ENCODE peak calls at places on chromosome 12, in ten cellular contexts. Y is activated T-helper 1 cell treated with anti-CD3 and anti-CD28 coated beads, Interleukin-2, amount 50 U/mL, for 16 hours; V is left cardiac atrium; G is amniotic stem cell; O is NCI-H187 treated with DMSO at 0.1 percent for 48 hours; Q is nucleus accumbens; P is SJCRH30; U is CD4-positive, alpha-beta memory T cell; R is putamen; S is endothelial cell. M is an unnamed sample.
A peak's percentile ranks its signal among the peaks of the same experiment; 100 is the strongest.

GRCh38 chr12:52074006-52074405 is 4.2 kb downstream of the ATG101 start:
- DNase-seq in Y (no peak), V (peak; percentile 47), G (no peak), O (peak; percentile 91), Q (no peak), P (peak; percentile 74), U (no peak), R (no peak), S (no peak), M (no peak)

GRCh38 chr12:60666895-60667294 is 1071.1 kb downstream of the SLC16A7 start:
- DNase-seq in Y (no peak), V (no peak), G (no peak), O (no peak), Q (no peak), P (no peak), U (no peak), R (no peak), S (no peak), M (no peak)

GRCh38 chr12:121795029-121795977 is 1.8 kb upstream of the RHOF start:
- DNase-seq in Y (peak; percentile 77), V (peak; percentile 90), G (peak; percentile 57), O (no peak), Q (peak; percentile 81), P (peak; percentile 67), U (peak; percentile 85), R (peak; percentile 80), S (peak; percentile 87), M (peak; percentile 80)

GRCh38 chr12:57769594-57769993 is 2.3 kb downstream of the METTL1 start:
- DNase-seq in Y (no peak), V (no peak), G (no peak), O (no peak), Q (no peak), P (peak; percentile 68), U (no peak), R (no peak), S (no peak), M (no peak)

GRCh38 chr12:125208942-125209341 is 143.7 kb downstream of the AACS start:
- DNase-seq in Y (no peak), V (no peak), G (no peak), O (no peak), Q (no peak), P (no peak), U (no peak), R (no peak), S (no peak), M (no peak)

GRCh38 chr12:16291032-16291431 is 13.5 kb upstream of the SLC15A5 start:
- DNase-seq in Y (no peak), V (no peak), G (no peak), O (no peak), Q (no peak), P (no peak), U (no peak), R (no peak), S (no peak), M (no peak)

GRCh38 chr12:89376844-89377243 is 24.5 kb upstream of the DUSP6 start:
- DNase-seq in Y (no peak), V (no peak), G (no peak), O (no peak), Q (no peak), P (no peak), U (no peak), R (no peak), S (no peak), M (no peak)

GRCh38 chr12:90355701-90356345 is 599.2 kb downstream of the CCER1 start:
- DNase-seq in Y (no peak), V (no peak), G (no peak), O (no peak), Q (no peak), P (peak; percentile 32), U (no peak), R (no peak), S (no peak), M (no peak)

GRCh38 chr12:18888062-18888461 is 150.1 kb downstream of the CAPZA3 start:
- DNase-seq in Y (no peak), V (no peak), G (no peak), O (no peak), Q (no peak), P (no peak), U (no peak), R (no peak), S (no peak), M (no peak)

GRCh38 chr12:1691123-1692007 is 495 bp downstream of the ADIPOR2 start:
- DNase-seq in Y (no peak), V (peak; percentile 49), G (peak; percentile 33), O (no peak), Q (peak; percentile 45), P (peak; percentile 61), U (no peak), R (no peak), S (peak; percentile 46), M (no peak)

GRCh38 chr12:57732726-57733593 is 5.6 kb downstream of the AGAP2 start:
- DNase-seq in Y (no peak), V (no peak), G (no peak), O (no peak), Q (no peak), P (no peak), U (no peak), R (no peak), S (no peak), M (no peak)

GRCh38 chr12:49422038-49422575 is 54.8 kb downstream of the SPATS2 start:
- DNase-seq in Y (no peak), V (no peak), G (no peak), O (no peak), Q (no peak), P (no peak), U (no peak), R (no peak), S (no peak), M (no peak)

GRCh38 chr12:113896841-113897240 is 69.3 kb downstream of the RBM19 start:
- DNase-seq in Y (no peak), V (no peak), G (no peak), O (no peak), Q (no peak), P (no peak), U (no peak), R (no peak), S (no peak), M (no peak)

GRCh38 chr12:54689984-54690383 is 41.8 kb upstream of the DCD start:
- DNase-seq in Y (no peak), V (no peak), G (no peak), O (no peak), Q (no peak), P (no peak), U (no peak), R (no peak), S (no peak), M (no peak)

GRCh38 chr12:123513805-123514204 is 19.7 kb downstream of the RILPL1 start:
- DNase-seq in Y (no peak), V (peak; percentile 37), G (no peak), O (no peak), Q (no peak), P (no peak), U (no peak), R (no peak), S (no peak), M (no peak)

GRCh38 chr12:14403711-14404164 is 38.3 kb downstream of the ATF7IP start:
- DNase-seq in Y (no peak), V (no peak), G (peak; percentile 72), O (peak; percentile 81), Q (no peak), P (peak; percentile 21), U (peak; percentile 55), R (peak; percentile 58), S (no peak), M (no peak)

GRCh38 chr12:8065991-8066594 is at the start of gene C3AR1:
- DNase-seq in Y (no peak), V (no peak), G (peak; percentile 29), O (no peak), Q (no peak), P (no peak), U (peak; percentile 69), R (peak; percentile 34), S (no peak), M (no peak)

GRCh38 chr12:98418357-98419075 is 96.9 kb upstream of the TMPO start:
- DNase-seq in Y (no peak), V (peak; percentile 88), G (peak; percentile 90), O (no peak), Q (no peak), P (peak; percentile 84), U (no peak), R (no peak), S (no peak), M (peak; percentile 82)

GRCh38 chr12:108833355-108833733 is 24.0 kb downstream of the SSH1 start:
- DNase-seq in Y (no peak), V (peak; percentile 67), G (peak; percentile 81), O (no peak), Q (no peak), P (peak; percentile 77), U (no peak), R (no peak), S (no peak), M (peak; percentile 56)

GRCh38 chr12:26647091-26647490 is 185.9 kb downstream of the ITPR2 start:
- DNase-seq in Y (no peak), V (no peak), G (no peak), O (no peak), Q (no peak), P (no peak), U (no peak), R (no peak), S (no peak), M (no peak)

GRCh38 chr12:34605510-34605887 is 583.2 kb downstream of the ALG10 start:
- DNase-seq in Y (no peak), V (no peak), G (no peak), O (no peak), Q (no peak), P (no peak), U (no peak), R (no peak), S (no peak), M (no peak)

GRCh38 chr12:119363490-119363889 is 29.0 kb downstream of the CCDC60 start:
- DNase-seq in Y (no peak), V (no peak), G (no peak), O (no peak), Q (no peak), P (no peak), U (no peak), R (no peak), S (peak; percentile 5), M (no peak)

GRCh38 chr12:104207416-104207941 is 8.1 kb upstream of the TXNRD1 start:
- DNase-seq in Y (no peak), V (no peak), G (no peak), O (no peak), Q (no peak), P (no peak), U (no peak), R (no peak), S (no peak), M (no peak)

GRCh38 chr12:120597861-120598260 is 16.7 kb upstream of the POP5 start:
- DNase-seq in Y (no peak), V (no peak), G (no peak), O (no peak), Q (no peak), P (no peak), U (no peak), R (no peak), S (no peak), M (no peak)

GRCh38 chr12:123108682-123109066 is 42.2 kb downstream of the PITPNM2 start:
- DNase-seq in Y (no peak), V (no peak), G (no peak), O (no peak), Q (no peak), P (no peak), U (no peak), R (no peak), S (no peak), M (no peak)

GRCh38 chr12:51896236-51896635 is 8.3 kb downstream of the ANKRD33 start:
- DNase-seq in Y (no peak), V (peak; percentile 16), G (no peak), O (no peak), Q (no peak), P (no peak), U (no peak), R (no peak), S (no peak), M (no peak)

GRCh38 chr12:69101505-69101904 is 137.9 kb upstream of the CPSF6 start:
- DNase-seq in Y (no peak), V (no peak), G (no peak), O (no peak), Q (no peak), P (peak; percentile 48), U (no peak), R (no peak), S (no peak), M (no peak)

GRCh38 chr12:25675808-25676207 is 122.7 kb upstream of the LMNTD1 start:
- DNase-seq in Y (no peak), V (no peak), G (no peak), O (no peak), Q (no peak), P (no peak), U (no peak), R (no peak), S (no peak), M (no peak)